ENCODE peak calls at places on chromosomes 3 and 15, in eight cellular contexts. J is body of pancreas; B is CD4-positive, alpha-beta memory T cell; Q is progenitor cell of endocrine pancreas; O is head of caudate nucleus; Y is GM12865; A is T-cell; F is stimulated activated CD4-positive, alpha-beta T cell treated with anti-CD3 and anti-CD28 coated beads, TNF-alpha, amount 100 ng/mL, for 4 hours. E is an unnamed sample.

GRCh38 chr3:38307599-38307998 is 25.5 kb downstream of the SLC22A14 start:
- DNase-seq in O (no peak), Q (no peak), A (no peak), J (no peak), F (no peak), B (no peak), Y (no peak), E (no peak)

GRCh38 chr15:37134699-37135131 is 34.4 kb upstream of the MEIS2 start:
- DNase-seq in A (no peak), Q (no peak), Y (peak; percentile 42), O (no peak), J (peak; percentile 19), B (no peak), F (no peak), E (no peak)

GRCh38 chr3:98918586-98918985 is 17.1 kb upstream of the DCBLD2 start:
- DNase-seq in O (no peak), B (no peak), Y (no peak), A (no peak), Q (no peak), F (no peak), J (no peak), E (no peak)

GRCh38 chr3:9316881-9317341 is 45.9 kb upstream of the THUMPD3 start:
- DNase-seq in Y (no peak), O (peak; percentile 19), J (peak; percentile 16), Q (no peak), F (no peak), B (no peak), A (no peak), E (peak; percentile 6)

GRCh38 chr3:59364471-59364870 is 314.6 kb upstream of the CFAP20DC start:
- DNase-seq in B (no peak), J (no peak), A (no peak), O (no peak), Y (no peak), F (no peak), Q (no peak), E (no peak)

GRCh38 chr3:170914212-170914611 is 5.8 kb upstream of the EIF5A2 start:
- DNase-seq in B (no peak), A (no peak), F (no peak), Q (no peak), J (no peak), Y (no peak), O (no peak), E (no peak)

GRCh38 chr3:195007151-195007550 is 263.8 kb downstream of the XXYLT1 start:
- DNase-seq in O (no peak), A (no peak), F (no peak), B (no peak), Q (no peak), Y (no peak), J (no peak), E (no peak)

GRCh38 chr3:109952924-109953323 is 615.6 kb upstream of the DPPA4 start:
- DNase-seq in Y (no peak), B (no peak), Q (no peak), J (no peak), O (no peak), F (no peak), A (no peak), E (no peak)

GRCh38 chr15:23422946-23423708 is 23.9 kb downstream of the GOLGA6L2 start:
- DNase-seq in B (no peak), Y (no peak), J (no peak), O (no peak), A (no peak), F (no peak), Q (no peak), E (no peak)

GRCh38 chr15:66387176-66388056 is 704 bp downstream of the MAP2K1 start:
- DNase-seq in A (peak; percentile 50), O (peak; percentile 38), J (peak; percentile 73), Y (peak; percentile 70), B (peak; percentile 49), Q (peak; percentile 24), F (peak; percentile 71), E (peak; percentile 44)

E was measured in substantia nigra.